ENCODE peak calls at places on chromosomes 5 and 9, in nine cellular contexts. One of them, this sample, is unnamed.

GRCh38 chr5:151952233-151952632 is 27.6 kb upstream of the GLRA1 start:
- DNase-seq in SK-N-SH: no peak
- DNase-seq in kidney: no peak
- DNase-seq in neural progenitor cell: no peak
- DNase-seq in astrocyte: no peak
- DNase-seq in hepatocyte: no peak
- DNase-seq in endothelial cell of umbilical vein: no peak
- DNase-seq in gastrocnemius medialis: no peak
- DNase-seq in cardiac muscle cell: no peak
- DNase-seq in this sample: no peak

GRCh38 chr9:88270398-88270797 is 117.8 kb upstream of the SPIN1 start:
- DNase-seq in kidney: no peak
- DNase-seq in hepatocyte: no peak
- DNase-seq in endothelial cell of umbilical vein: no peak
- DNase-seq in cardiac muscle cell: no peak
- DNase-seq in SK-N-SH: no peak
- DNase-seq in gastrocnemius medialis: no peak
- DNase-seq in neural progenitor cell: no peak
- DNase-seq in astrocyte: no peak
- DNase-seq in this sample: no peak

GRCh38 chr5:80216753-80217596 is 38.9 kb downstream of the SERINC5 start:
- DNase-seq in SK-N-SH: no peak
- DNase-seq in astrocyte: no peak
- DNase-seq in kidney: no peak
- DNase-seq in cardiac muscle cell: no peak
- DNase-seq in gastrocnemius medialis: peak; percentile 91
- DNase-seq in hepatocyte: no peak
- DNase-seq in endothelial cell of umbilical vein: no peak
- DNase-seq in neural progenitor cell: peak; percentile 31
- DNase-seq in this sample: no peak

GRCh38 chr5:107047048-107047447 is 623.7 kb downstream of the EFNA5 start:
- DNase-seq in astrocyte: no peak
- DNase-seq in SK-N-SH: no peak
- DNase-seq in cardiac muscle cell: no peak
- DNase-seq in neural progenitor cell: no peak
- DNase-seq in kidney: no peak
- DNase-seq in gastrocnemius medialis: no peak
- DNase-seq in endothelial cell of umbilical vein: no peak
- DNase-seq in hepatocyte: no peak
- DNase-seq in this sample: no peak

GRCh38 chr5:1093361-1093760 is 18.5 kb downstream of the SLC12A7 start:
- DNase-seq in SK-N-SH: no peak
- DNase-seq in hepatocyte: no peak
- DNase-seq in neural progenitor cell: no peak
- DNase-seq in endothelial cell of umbilical vein: no peak
- DNase-seq in gastrocnemius medialis: no peak
- DNase-seq in cardiac muscle cell: no peak
- DNase-seq in astrocyte: no peak
- DNase-seq in kidney: no peak
- DNase-seq in this sample: no peak

GRCh38 chr5:72294473-72294872 is 25.6 kb downstream of the MRPS27 start:
- DNase-seq in cardiac muscle cell: no peak
- DNase-seq in gastrocnemius medialis: no peak
- DNase-seq in neural progenitor cell: no peak
- DNase-seq in endothelial cell of umbilical vein: no peak
- DNase-seq in hepatocyte: no peak
- DNase-seq in SK-N-SH: no peak
- DNase-seq in astrocyte: no peak
- DNase-seq in kidney: no peak
- DNase-seq in this sample: no peak

GRCh38 chr5:125325488-125325887 is 579.0 kb upstream of the ZNF608 start:
- DNase-seq in SK-N-SH: no peak
- DNase-seq in cardiac muscle cell: no peak
- DNase-seq in endothelial cell of umbilical vein: no peak
- DNase-seq in hepatocyte: no peak
- DNase-seq in kidney: no peak
- DNase-seq in astrocyte: no peak
- DNase-seq in gastrocnemius medialis: no peak
- DNase-seq in neural progenitor cell: no peak
- DNase-seq in this sample: no peak

GRCh38 chr9:38732849-38733248 is 12.9 kb upstream of the FAM240B start:
- DNase-seq in neural progenitor cell: no peak
- DNase-seq in astrocyte: no peak
- DNase-seq in gastrocnemius medialis: no peak
- DNase-seq in hepatocyte: no peak
- DNase-seq in cardiac muscle cell: no peak
- DNase-seq in SK-N-SH: no peak
- DNase-seq in endothelial cell of umbilical vein: no peak
- DNase-seq in kidney: no peak
- DNase-seq in this sample: no peak

GRCh38 chr5:117590944-117591343 is 1016.3 kb upstream of the SEMA6A start:
- DNase-seq in gastrocnemius medialis: no peak
- DNase-seq in SK-N-SH: peak; percentile 13
- DNase-seq in hepatocyte: peak; percentile 49
- DNase-seq in neural progenitor cell: peak; percentile 31
- DNase-seq in cardiac muscle cell: peak; percentile 48
- DNase-seq in kidney: no peak
- DNase-seq in endothelial cell of umbilical vein: no peak
- DNase-seq in astrocyte: no peak
- DNase-seq in this sample: no peak

GRCh38 chr9:69916950-69917349 is 96.3 kb downstream of the CFAP95 start:
- DNase-seq in hepatocyte: no peak
- DNase-seq in SK-N-SH: no peak
- DNase-seq in kidney: no peak
- DNase-seq in neural progenitor cell: no peak
- DNase-seq in endothelial cell of umbilical vein: peak; percentile 20
- DNase-seq in cardiac muscle cell: no peak
- DNase-seq in gastrocnemius medialis: no peak
- DNase-seq in astrocyte: no peak
- DNase-seq in this sample: no peak

GRCh38 chr5:180115326-180116076 is 43.9 kb upstream of the RNF130 start:
- DNase-seq in endothelial cell of umbilical vein: no peak
- DNase-seq in cardiac muscle cell: no peak
- DNase-seq in SK-N-SH: peak; percentile 15
- DNase-seq in kidney: peak; percentile 19
- DNase-seq in gastrocnemius medialis: no peak
- DNase-seq in neural progenitor cell: no peak
- DNase-seq in astrocyte: no peak
- DNase-seq in hepatocyte: no peak
- DNase-seq in this sample: no peak

GRCh38 chr5:60533789-60534188 is 166.2 kb downstream of the DEPDC1B start:
- DNase-seq in neural progenitor cell: no peak
- DNase-seq in kidney: no peak
- DNase-seq in hepatocyte: no peak
- DNase-seq in SK-N-SH: no peak
- DNase-seq in gastrocnemius medialis: no peak
- DNase-seq in cardiac muscle cell: no peak
- DNase-seq in astrocyte: no peak
- DNase-seq in endothelial cell of umbilical vein: no peak
- DNase-seq in this sample: no peak

GRCh38 chr5:24141046-24141445 is 503.7 kb downstream of the CDH10 start:
- DNase-seq in cardiac muscle cell: peak; percentile 0
- DNase-seq in hepatocyte: peak; percentile 39
- DNase-seq in gastrocnemius medialis: no peak
- DNase-seq in neural progenitor cell: peak; percentile 6
- DNase-seq in SK-N-SH: no peak
- DNase-seq in kidney: no peak
- DNase-seq in endothelial cell of umbilical vein: no peak
- DNase-seq in astrocyte: no peak
- DNase-seq in this sample: no peak

GRCh38 chr5:31559942-31560341 is 27.8 kb downstream of the C5orf22 start:
- DNase-seq in SK-N-SH: peak; percentile 24
- DNase-seq in hepatocyte: no peak
- DNase-seq in endothelial cell of umbilical vein: no peak
- DNase-seq in cardiac muscle cell: no peak
- DNase-seq in neural progenitor cell: no peak
- DNase-seq in kidney: no peak
- DNase-seq in astrocyte: no peak
- DNase-seq in gastrocnemius medialis: no peak
- DNase-seq in this sample: no peak

GRCh38 chr5:35924122-35924949 is 14.1 kb downstream of the CAPSL start:
- DNase-seq in cardiac muscle cell: peak; percentile 57
- DNase-seq in astrocyte: peak; percentile 86
- DNase-seq in endothelial cell of umbilical vein: no peak
- DNase-seq in kidney: no peak
- DNase-seq in SK-N-SH: no peak
- DNase-seq in gastrocnemius medialis: no peak
- DNase-seq in hepatocyte: no peak
- DNase-seq in neural progenitor cell: no peak
- DNase-seq in this sample: no peak

DNA sequence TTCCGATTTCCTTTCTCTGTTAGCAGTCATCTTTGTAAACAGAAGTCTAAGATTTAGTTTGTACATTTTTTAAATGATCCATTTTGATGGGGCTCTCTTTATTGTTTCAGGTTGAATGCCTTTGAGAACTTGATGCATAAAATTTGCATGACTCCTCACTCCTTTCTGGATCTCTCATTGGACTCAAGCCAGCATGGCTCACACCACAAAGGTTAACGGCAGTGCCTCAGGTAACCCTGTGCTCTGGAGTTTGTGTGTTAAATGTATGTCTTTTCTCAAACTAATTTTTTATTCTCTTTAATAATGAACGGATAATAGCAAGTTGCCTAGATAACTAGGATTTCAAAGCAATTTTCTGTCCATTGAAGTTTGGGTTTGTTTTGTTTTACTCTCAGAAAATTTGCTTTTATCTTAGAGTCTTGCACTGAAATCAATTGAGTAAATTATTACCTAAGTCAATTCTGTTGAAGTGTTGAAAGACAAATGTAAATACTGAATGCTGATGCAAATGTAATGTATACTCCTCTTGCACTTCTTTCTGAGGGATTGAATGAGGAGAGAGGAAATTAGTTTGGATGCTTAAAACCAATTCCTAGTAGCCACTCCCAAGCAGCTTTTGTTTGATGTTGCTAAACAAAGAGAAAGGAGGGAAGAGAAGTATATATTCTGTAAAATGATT is 164.6 kb upstream of the DMRT1 start:
- DNase-seq in endothelial cell of umbilical vein: no peak
- DNase-seq in SK-N-SH: no peak
- DNase-seq in astrocyte: no peak
- DNase-seq in gastrocnemius medialis: no peak
- DNase-seq in hepatocyte: no peak
- DNase-seq in neural progenitor cell: no peak
- DNase-seq in kidney: no peak
- DNase-seq in cardiac muscle cell: no peak
- DNase-seq in this sample: no peak
- H3K4me1 ChIP-seq in endothelial cell of umbilical vein: peaks cover 23% of the 10 kb centered on the region
- H3K4me1 ChIP-seq in SK-N-SH: no peaks in the 10 kb centered on the region
- H3K4me1 ChIP-seq in astrocyte: peaks cover 13% of the 10 kb centered on the region
- H3K4me1 ChIP-seq in gastrocnemius medialis: peaks cover 18% of the 10 kb centered on the region
- H3K4me1 ChIP-seq in hepatocyte: peaks cover 21% of the 10 kb centered on the region
- H3K4me1 ChIP-seq in neural progenitor cell: peaks cover 27% of the 10 kb centered on the region
- H3K4me1 ChIP-seq in kidney: no peaks in the 10 kb centered on the region
- H3K4me1 ChIP-seq in cardiac muscle cell: peaks cover 4% of the 10 kb centered on the region
- H3K4me1 ChIP-seq in this sample: peaks cover 13% of the 10 kb centered on the region

DNA sequence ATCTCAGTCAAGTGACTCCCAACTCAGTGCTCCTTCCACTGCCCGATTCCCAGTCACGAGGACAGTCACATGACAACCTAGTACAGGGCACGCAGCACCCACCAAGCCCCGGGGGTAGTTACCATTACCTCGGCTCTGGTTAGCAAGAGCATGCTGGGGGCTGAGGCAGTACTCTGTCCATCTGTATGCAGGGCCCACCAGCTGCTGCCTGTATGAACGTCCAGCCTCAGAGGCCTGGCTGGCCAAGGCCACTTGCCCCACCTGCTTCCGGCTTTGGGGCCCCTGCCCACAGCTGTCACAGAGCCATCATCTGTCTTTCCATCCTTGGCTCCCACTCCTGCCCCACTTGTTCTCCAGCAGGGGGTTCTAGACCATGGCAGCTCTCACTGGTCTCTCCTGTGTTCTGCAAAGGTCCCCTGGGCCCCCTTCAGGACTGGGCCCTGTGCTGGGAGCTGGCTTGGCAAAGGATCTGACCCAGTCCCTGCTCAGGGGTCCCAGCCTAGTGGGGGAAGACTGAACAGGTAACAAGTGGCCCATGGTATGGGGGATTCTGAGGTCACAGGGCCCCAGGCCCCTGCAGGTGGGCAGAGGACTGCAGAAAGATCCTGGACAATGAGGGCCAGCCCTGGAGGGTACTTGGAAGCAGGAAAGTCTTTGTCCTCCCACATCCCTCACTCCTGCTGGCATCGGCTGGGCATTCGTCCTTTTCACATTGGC is 3.3 kb downstream of the RPL35 start:
- DNase-seq in astrocyte: no peak
- DNase-seq in hepatocyte: no peak
- DNase-seq in neural progenitor cell: no peak
- DNase-seq in kidney: no peak
- DNase-seq in cardiac muscle cell: no peak
- DNase-seq in gastrocnemius medialis: no peak
- DNase-seq in SK-N-SH: no peak
- DNase-seq in endothelial cell of umbilical vein: no peak
- DNase-seq in this sample: no peak
- TF ChIP-seq CTCF in astrocyte: no peak
- TF ChIP-seq CTCF in hepatocyte: no peak
- TF ChIP-seq CTCF in neural progenitor cell: no peak
- TF ChIP-seq CTCF in kidney: no peak
- TF ChIP-seq CTCF in cardiac muscle cell: no peak
- TF ChIP-seq CTCF in gastrocnemius medialis: no peak
- TF ChIP-seq CTCF in SK-N-SH: peak; percentile 13
- TF ChIP-seq CTCF in endothelial cell of umbilical vein: no peak
- TF ChIP-seq CTCF in this sample: no peak

DNA sequence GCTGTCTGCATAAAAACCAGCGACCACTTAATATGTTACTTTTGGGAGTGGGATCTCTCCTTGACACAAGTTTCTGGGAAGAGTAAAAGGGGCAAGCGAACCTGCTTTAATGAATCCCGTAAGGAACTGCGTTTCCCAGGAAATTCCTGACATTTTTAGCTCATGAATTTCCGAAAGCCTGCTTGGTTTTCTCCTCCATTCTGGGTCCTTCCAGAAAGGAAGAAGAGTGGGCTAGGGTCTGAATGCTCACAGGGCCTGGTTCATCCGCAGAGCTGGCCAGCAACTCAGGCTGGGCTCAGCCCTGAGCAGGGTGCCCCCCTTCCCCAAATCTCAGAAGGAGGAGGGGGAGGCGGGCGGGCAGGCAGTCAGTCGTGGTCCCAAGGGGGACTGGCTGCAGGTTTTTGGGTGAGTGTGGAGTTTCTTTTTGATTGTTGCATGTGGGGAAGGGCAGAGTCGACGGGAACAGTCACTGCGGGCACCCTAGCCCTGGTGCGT is 1.2 kb upstream of the PURA start:
- DNase-seq in neural progenitor cell: peak; percentile 70
- DNase-seq in astrocyte: peak; percentile 18
- DNase-seq in endothelial cell of umbilical vein: no peak
- DNase-seq in hepatocyte: no peak
- DNase-seq in kidney: no peak
- DNase-seq in cardiac muscle cell: peak; percentile 26
- DNase-seq in gastrocnemius medialis: no peak
- DNase-seq in SK-N-SH: no peak
- DNase-seq in this sample: no peak
- H3K4me1 ChIP-seq in neural progenitor cell: peaks cover 30% of the 10 kb centered on the region
- H3K4me1 ChIP-seq in astrocyte: peaks cover 33% of the 10 kb centered on the region
- H3K4me1 ChIP-seq in endothelial cell of umbilical vein: peaks cover 24% of the 10 kb centered on the region
- H3K4me1 ChIP-seq in hepatocyte: peaks cover 41% of the 10 kb centered on the region
- H3K4me1 ChIP-seq in kidney: peaks cover 30% of the 10 kb centered on the region
- H3K4me1 ChIP-seq in cardiac muscle cell: peaks cover 24% of the 10 kb centered on the region
- H3K4me1 ChIP-seq in gastrocnemius medialis: peaks cover 65% of the 10 kb centered on the region
- H3K4me1 ChIP-seq in SK-N-SH: peaks cover 26% of the 10 kb centered on the region
- H3K4me1 ChIP-seq in this sample: peaks cover 63% of the 10 kb centered on the region

GRCh38 chr9:32782476-32783167 is 718 bp upstream of the TMEM215 start:
- DNase-seq in hepatocyte: peak; percentile 7
- DNase-seq in cardiac muscle cell: no peak
- DNase-seq in astrocyte: no peak
- DNase-seq in SK-N-SH: no peak
- DNase-seq in gastrocnemius medialis: no peak
- DNase-seq in endothelial cell of umbilical vein: no peak
- DNase-seq in neural progenitor cell: peak; percentile 52
- DNase-seq in kidney: peak; percentile 59
- DNase-seq in this sample: peak; percentile 59

GRCh38 chr9:32783168-32783891 is at the start of gene TMEM215:
- DNase-seq in hepatocyte: peak; percentile 49
- DNase-seq in kidney: peak; percentile 68
- DNase-seq in neural progenitor cell: peak; percentile 88
- DNase-seq in SK-N-SH: peak; percentile 88
- DNase-seq in gastrocnemius medialis: no peak
- DNase-seq in astrocyte: no peak
- DNase-seq in endothelial cell of umbilical vein: no peak
- DNase-seq in cardiac muscle cell: peak; percentile 3
- DNase-seq in this sample: peak; percentile 53
- TF ChIP-seq CTCF in hepatocyte: no peak
- TF ChIP-seq CTCF in kidney: no peak
- TF ChIP-seq CTCF in neural progenitor cell: peak; percentile 33
- TF ChIP-seq CTCF in SK-N-SH: no peak
- TF ChIP-seq CTCF in gastrocnemius medialis: no peak
- TF ChIP-seq CTCF in astrocyte: no peak
- TF ChIP-seq CTCF in endothelial cell of umbilical vein: no peak
- TF ChIP-seq CTCF in cardiac muscle cell: no peak
- TF ChIP-seq CTCF in this sample: no peak

This sample was measured in spleen.